ENCODE peak calls at places on chromosomes 1 and 21, in seven cellular contexts. One of them, this sample, is unnamed.
A peak's percentile ranks its signal among the peaks of the same experiment; 100 is the strongest.

GRCh38 chr1:75083848-75084514 is 50.2 kb upstream of the LHX8 start:
- DNase-seq in H9: no peak
- DNase-seq in skeletal muscle cell: no peak
- DNase-seq in HuH-7.5: no peak
- DNase-seq in fibroblast of the conjunctiva: peak; percentile 20
- DNase-seq in hypothalamus: no peak
- DNase-seq in right cardiac atrium: no peak
- DNase-seq in this sample: no peak

GRCh38 chr21:45441431-45442255 is 36.7 kb downstream of the COL18A1 start:
- DNase-seq in H9: no peak
- DNase-seq in skeletal muscle cell: no peak
- DNase-seq in HuH-7.5: no peak
- DNase-seq in fibroblast of the conjunctiva: no peak
- DNase-seq in hypothalamus: no peak
- DNase-seq in right cardiac atrium: peak; percentile 58
- DNase-seq in this sample: no peak

GRCh38 chr1:226679853-226680516 is 59.1 kb downstream of the ITPKB start:
- DNase-seq in H9: peak; percentile 99
- DNase-seq in skeletal muscle cell: no peak
- DNase-seq in HuH-7.5: no peak
- DNase-seq in fibroblast of the conjunctiva: peak; percentile 48
- DNase-seq in hypothalamus: peak; percentile 85
- DNase-seq in right cardiac atrium: peak; percentile 95
- DNase-seq in this sample: peak; percentile 50

GRCh38 chr1:30533141-30533540 is 190.2 kb downstream of the MATN1 start:
- DNase-seq in H9: no peak
- DNase-seq in skeletal muscle cell: no peak
- DNase-seq in HuH-7.5: no peak
- DNase-seq in fibroblast of the conjunctiva: no peak
- DNase-seq in hypothalamus: no peak
- DNase-seq in right cardiac atrium: no peak
- DNase-seq in this sample: no peak

GRCh38 chr1:25031601-25031965 is 101.5 kb upstream of the RUNX3 start:
- DNase-seq in H9: no peak
- DNase-seq in skeletal muscle cell: no peak
- DNase-seq in HuH-7.5: no peak
- DNase-seq in fibroblast of the conjunctiva: no peak
- DNase-seq in hypothalamus: no peak
- DNase-seq in right cardiac atrium: no peak
- DNase-seq in this sample: no peak

GRCh38 chr1:68046423-68046822 is 4.0 kb downstream of the DIRAS3 start:
- DNase-seq in H9: no peak
- DNase-seq in skeletal muscle cell: no peak
- DNase-seq in HuH-7.5: no peak
- DNase-seq in fibroblast of the conjunctiva: no peak
- DNase-seq in hypothalamus: no peak
- DNase-seq in right cardiac atrium: no peak
- DNase-seq in this sample: no peak

GRCh38 chr1:115677172-115677542 is 35.4 kb downstream of the VANGL1 start:
- DNase-seq in H9: no peak
- DNase-seq in skeletal muscle cell: no peak
- DNase-seq in HuH-7.5: no peak
- DNase-seq in fibroblast of the conjunctiva: no peak
- DNase-seq in hypothalamus: no peak
- DNase-seq in right cardiac atrium: no peak
- DNase-seq in this sample: no peak

GRCh38 chr21:15122241-15122640 is 57.4 kb upstream of the NRIP1 start:
- DNase-seq in H9: no peak
- DNase-seq in skeletal muscle cell: no peak
- DNase-seq in HuH-7.5: no peak
- DNase-seq in fibroblast of the conjunctiva: no peak
- DNase-seq in hypothalamus: no peak
- DNase-seq in right cardiac atrium: no peak
- DNase-seq in this sample: no peak

GRCh38 chr1:212977781-212978645 is 27.7 kb downstream of the VASH2 start:
- DNase-seq in H9: peak; percentile 21
- DNase-seq in skeletal muscle cell: no peak
- DNase-seq in HuH-7.5: no peak
- DNase-seq in fibroblast of the conjunctiva: no peak
- DNase-seq in hypothalamus: no peak
- DNase-seq in right cardiac atrium: no peak
- DNase-seq in this sample: no peak

GRCh38 chr1:8455700-8456305 is 137.9 kb downstream of the SLC45A1 start:
- DNase-seq in H9: no peak
- DNase-seq in skeletal muscle cell: no peak
- DNase-seq in HuH-7.5: no peak
- DNase-seq in fibroblast of the conjunctiva: no peak
- DNase-seq in hypothalamus: no peak
- DNase-seq in right cardiac atrium: no peak
- DNase-seq in this sample: no peak

GRCh38 chr1:36829951-36830350 is 204.4 kb downstream of the GRIK3 start:
- DNase-seq in H9: no peak
- DNase-seq in skeletal muscle cell: no peak
- DNase-seq in HuH-7.5: no peak
- DNase-seq in fibroblast of the conjunctiva: no peak
- DNase-seq in hypothalamus: no peak
- DNase-seq in right cardiac atrium: no peak
- DNase-seq in this sample: no peak

GRCh38 chr1:245823408-245824147 is 668.8 kb downstream of the KIF26B start:
- DNase-seq in H9: no peak
- DNase-seq in skeletal muscle cell: peak; percentile 88
- DNase-seq in HuH-7.5: no peak
- DNase-seq in fibroblast of the conjunctiva: no peak
- DNase-seq in hypothalamus: no peak
- DNase-seq in right cardiac atrium: no peak
- DNase-seq in this sample: no peak

GRCh38 chr1:183685112-183685713 is 32.1 kb upstream of the APOBEC4 start:
- DNase-seq in H9: peak; percentile 39
- DNase-seq in skeletal muscle cell: no peak
- DNase-seq in HuH-7.5: peak; percentile 23
- DNase-seq in fibroblast of the conjunctiva: peak; percentile 30
- DNase-seq in hypothalamus: no peak
- DNase-seq in right cardiac atrium: no peak
- DNase-seq in this sample: peak; percentile 34

GRCh38 chr21:36125513-36126121 is 9.3 kb upstream of the CBR3 start:
- DNase-seq in H9: no peak
- DNase-seq in skeletal muscle cell: no peak
- DNase-seq in HuH-7.5: peak; percentile 41
- DNase-seq in fibroblast of the conjunctiva: no peak
- DNase-seq in hypothalamus: peak; percentile 9
- DNase-seq in right cardiac atrium: peak; percentile 57
- DNase-seq in this sample: no peak

GRCh38 chr1:6496360-6496704 is 4.9 kb upstream of the PLEKHG5 start:
- DNase-seq in H9: no peak
- DNase-seq in skeletal muscle cell: no peak
- DNase-seq in HuH-7.5: no peak
- DNase-seq in fibroblast of the conjunctiva: no peak
- DNase-seq in hypothalamus: no peak
- DNase-seq in right cardiac atrium: no peak
- DNase-seq in this sample: no peak

GRCh38 chr1:108051625-108052382 is 86.8 kb upstream of the VAV3 start:
- DNase-seq in H9: no peak
- DNase-seq in skeletal muscle cell: no peak
- DNase-seq in HuH-7.5: peak; percentile 11
- DNase-seq in fibroblast of the conjunctiva: no peak
- DNase-seq in hypothalamus: no peak
- DNase-seq in right cardiac atrium: no peak
- DNase-seq in this sample: no peak

GRCh38 chr1:185015598-185015997 is 29.8 kb upstream of the RNF2 start:
- DNase-seq in H9: no peak
- DNase-seq in skeletal muscle cell: no peak
- DNase-seq in HuH-7.5: no peak
- DNase-seq in fibroblast of the conjunctiva: no peak
- DNase-seq in hypothalamus: no peak
- DNase-seq in right cardiac atrium: no peak
- DNase-seq in this sample: no peak

GRCh38 chr1:64484651-64485050 is 14.7 kb downstream of the CACHD1 start:
- DNase-seq in H9: no peak
- DNase-seq in skeletal muscle cell: no peak
- DNase-seq in HuH-7.5: no peak
- DNase-seq in fibroblast of the conjunctiva: no peak
- DNase-seq in hypothalamus: no peak
- DNase-seq in right cardiac atrium: no peak
- DNase-seq in this sample: no peak

GRCh38 chr1:241711326-241711725 is 59.2 kb downstream of the WDR64 start:
- DNase-seq in H9: no peak
- DNase-seq in skeletal muscle cell: no peak
- DNase-seq in HuH-7.5: no peak
- DNase-seq in fibroblast of the conjunctiva: no peak
- DNase-seq in hypothalamus: no peak
- DNase-seq in right cardiac atrium: no peak
- DNase-seq in this sample: no peak

GRCh38 chr1:155277896-155278688 is 829 bp downstream of the HCN3 start:
- DNase-seq in H9: peak; percentile 99
- DNase-seq in skeletal muscle cell: no peak
- DNase-seq in HuH-7.5: peak; percentile 88
- DNase-seq in fibroblast of the conjunctiva: no peak
- DNase-seq in hypothalamus: peak; percentile 45
- DNase-seq in right cardiac atrium: peak; percentile 83
- DNase-seq in this sample: peak; percentile 79

GRCh38 chr1:1601564-1602320 is 1.8 kb upstream of the FNDC10 start:
- DNase-seq in H9: no peak
- DNase-seq in skeletal muscle cell: no peak
- DNase-seq in HuH-7.5: no peak
- DNase-seq in fibroblast of the conjunctiva: no peak
- DNase-seq in hypothalamus: no peak
- DNase-seq in right cardiac atrium: no peak
- DNase-seq in this sample: peak; percentile 28

GRCh38 chr1:1996207-1996651 is 7.4 kb downstream of the CFAP74 start:
- DNase-seq in H9: no peak
- DNase-seq in skeletal muscle cell: no peak
- DNase-seq in HuH-7.5: no peak
- DNase-seq in fibroblast of the conjunctiva: no peak
- DNase-seq in hypothalamus: no peak
- DNase-seq in right cardiac atrium: no peak
- DNase-seq in this sample: no peak

GRCh38 chr1:9371391-9371935 is 78.8 kb downstream of the SPSB1 start:
- DNase-seq in H9: no peak
- DNase-seq in skeletal muscle cell: peak; percentile 25
- DNase-seq in HuH-7.5: no peak
- DNase-seq in fibroblast of the conjunctiva: peak; percentile 42
- DNase-seq in hypothalamus: no peak
- DNase-seq in right cardiac atrium: peak; percentile 83
- DNase-seq in this sample: no peak

GRCh38 chr1:1344672-1345361 is 4.4 kb downstream of the DVL1 start:
- DNase-seq in H9: no peak
- DNase-seq in skeletal muscle cell: no peak
- DNase-seq in HuH-7.5: peak; percentile 96
- DNase-seq in fibroblast of the conjunctiva: no peak
- DNase-seq in hypothalamus: no peak
- DNase-seq in right cardiac atrium: peak; percentile 65
- DNase-seq in this sample: peak; percentile 97

This sample was measured in 8988T.